ENCODE peak calls at places on chromosome 10, in five cellular contexts. One of them, this sample, is unnamed.

GRCh38 chr10:44511601-44512000 is 126.7 kb upstream of the CXCL12 start:
- DNase-seq in CD8-positive, alpha-beta memory T cell: no peak
- DNase-seq in stimulated activated naive B cell treated with anti-CD40 and anti-IgM and Interleukin-4, amounts not matched to agents 10 μg/mL and 1 μg/mL and 100 μg/mL, for 72 hours: no peak
- DNase-seq in cardiac septum: no peak
- DNase-seq in cardiac fibroblast: no peak
- DNase-seq in this sample: no peak

GRCh38 chr10:107163904-107164861 is at the start of gene SORCS1:
- DNase-seq in cardiac fibroblast: peak; percentile 1
- DNase-seq in CD8-positive, alpha-beta memory T cell: no peak
- DNase-seq in cardiac septum: no peak
- DNase-seq in stimulated activated naive B cell treated with anti-CD40 and anti-IgM and Interleukin-4, amounts not matched to agents 10 μg/mL and 1 μg/mL and 100 μg/mL, for 72 hours: no peak
- DNase-seq in this sample: no peak

GRCh38 chr10:15898046-15898445 is 37.7 kb upstream of the MINDY3 start:
- DNase-seq in CD8-positive, alpha-beta memory T cell: no peak
- DNase-seq in stimulated activated naive B cell treated with anti-CD40 and anti-IgM and Interleukin-4, amounts not matched to agents 10 μg/mL and 1 μg/mL and 100 μg/mL, for 72 hours: no peak
- DNase-seq in cardiac septum: no peak
- DNase-seq in cardiac fibroblast: peak; percentile 22
- DNase-seq in this sample: peak; percentile 5

GRCh38 chr10:79358811-79359210 is 11.5 kb downstream of the PPIF start:
- DNase-seq in cardiac septum: no peak
- DNase-seq in cardiac fibroblast: no peak
- DNase-seq in stimulated activated naive B cell treated with anti-CD40 and anti-IgM and Interleukin-4, amounts not matched to agents 10 μg/mL and 1 μg/mL and 100 μg/mL, for 72 hours: no peak
- DNase-seq in CD8-positive, alpha-beta memory T cell: no peak
- DNase-seq in this sample: no peak

GRCh38 chr10:86203162-86203905 is 163.3 kb downstream of the GRID1 start:
- DNase-seq in CD8-positive, alpha-beta memory T cell: no peak
- DNase-seq in cardiac septum: peak; percentile 63
- DNase-seq in stimulated activated naive B cell treated with anti-CD40 and anti-IgM and Interleukin-4, amounts not matched to agents 10 μg/mL and 1 μg/mL and 100 μg/mL, for 72 hours: no peak
- DNase-seq in cardiac fibroblast: peak; percentile 6
- DNase-seq in this sample: no peak

GRCh38 chr10:29119374-29119773 is 169.5 kb upstream of the LYZL1 start:
- DNase-seq in cardiac fibroblast: peak; percentile 21
- DNase-seq in stimulated activated naive B cell treated with anti-CD40 and anti-IgM and Interleukin-4, amounts not matched to agents 10 μg/mL and 1 μg/mL and 100 μg/mL, for 72 hours: no peak
- DNase-seq in CD8-positive, alpha-beta memory T cell: no peak
- DNase-seq in cardiac septum: no peak
- DNase-seq in this sample: no peak

GRCh38 chr10:118272090-118272775 is 69.9 kb downstream of the FAM204A start:
- DNase-seq in CD8-positive, alpha-beta memory T cell: no peak
- DNase-seq in cardiac septum: no peak
- DNase-seq in cardiac fibroblast: peak; percentile 13
- DNase-seq in stimulated activated naive B cell treated with anti-CD40 and anti-IgM and Interleukin-4, amounts not matched to agents 10 μg/mL and 1 μg/mL and 100 μg/mL, for 72 hours: no peak
- DNase-seq in this sample: no peak

GRCh38 chr10:24480447-24480846 is 243.2 kb downstream of the ARHGAP21 start:
- DNase-seq in CD8-positive, alpha-beta memory T cell: no peak
- DNase-seq in cardiac fibroblast: no peak
- DNase-seq in cardiac septum: no peak
- DNase-seq in stimulated activated naive B cell treated with anti-CD40 and anti-IgM and Interleukin-4, amounts not matched to agents 10 μg/mL and 1 μg/mL and 100 μg/mL, for 72 hours: no peak
- DNase-seq in this sample: no peak

GRCh38 chr10:62053860-62054259 is 152.4 kb downstream of the ARID5B start:
- DNase-seq in CD8-positive, alpha-beta memory T cell: no peak
- DNase-seq in stimulated activated naive B cell treated with anti-CD40 and anti-IgM and Interleukin-4, amounts not matched to agents 10 μg/mL and 1 μg/mL and 100 μg/mL, for 72 hours: no peak
- DNase-seq in cardiac fibroblast: no peak
- DNase-seq in cardiac septum: no peak
- DNase-seq in this sample: no peak

GRCh38 chr10:34528320-34528719 is 286.8 kb downstream of the PARD3 start:
- DNase-seq in CD8-positive, alpha-beta memory T cell: no peak
- DNase-seq in cardiac fibroblast: peak; percentile 95
- DNase-seq in stimulated activated naive B cell treated with anti-CD40 and anti-IgM and Interleukin-4, amounts not matched to agents 10 μg/mL and 1 μg/mL and 100 μg/mL, for 72 hours: no peak
- DNase-seq in cardiac septum: no peak
- DNase-seq in this sample: peak; percentile 95

GRCh38 chr10:59173414-59173813 is 3.0 kb upstream of the PHYHIPL start:
- DNase-seq in cardiac septum: no peak
- DNase-seq in stimulated activated naive B cell treated with anti-CD40 and anti-IgM and Interleukin-4, amounts not matched to agents 10 μg/mL and 1 μg/mL and 100 μg/mL, for 72 hours: no peak
- DNase-seq in cardiac fibroblast: no peak
- DNase-seq in CD8-positive, alpha-beta memory T cell: no peak
- DNase-seq in this sample: no peak

GRCh38 chr10:19915816-19916215 is 99.6 kb downstream of the PLXDC2 start:
- DNase-seq in cardiac septum: no peak
- DNase-seq in stimulated activated naive B cell treated with anti-CD40 and anti-IgM and Interleukin-4, amounts not matched to agents 10 μg/mL and 1 μg/mL and 100 μg/mL, for 72 hours: no peak
- DNase-seq in CD8-positive, alpha-beta memory T cell: no peak
- DNase-seq in cardiac fibroblast: no peak
- DNase-seq in this sample: no peak

GRCh38 chr10:90800232-90800796 is 57.5 kb downstream of the HTR7 start:
- DNase-seq in stimulated activated naive B cell treated with anti-CD40 and anti-IgM and Interleukin-4, amounts not matched to agents 10 μg/mL and 1 μg/mL and 100 μg/mL, for 72 hours: no peak
- DNase-seq in CD8-positive, alpha-beta memory T cell: no peak
- DNase-seq in cardiac fibroblast: no peak
- DNase-seq in cardiac septum: no peak
- DNase-seq in this sample: no peak

GRCh38 chr10:86244995-86245394 is 121.6 kb downstream of the GRID1 start:
- DNase-seq in cardiac septum: no peak
- DNase-seq in cardiac fibroblast: no peak
- DNase-seq in stimulated activated naive B cell treated with anti-CD40 and anti-IgM and Interleukin-4, amounts not matched to agents 10 μg/mL and 1 μg/mL and 100 μg/mL, for 72 hours: no peak
- DNase-seq in CD8-positive, alpha-beta memory T cell: no peak
- DNase-seq in this sample: no peak

GRCh38 chr10:18949391-18949790 is 99.2 kb upstream of the MALRD1 start:
- DNase-seq in cardiac septum: no peak
- DNase-seq in stimulated activated naive B cell treated with anti-CD40 and anti-IgM and Interleukin-4, amounts not matched to agents 10 μg/mL and 1 μg/mL and 100 μg/mL, for 72 hours: no peak
- DNase-seq in CD8-positive, alpha-beta memory T cell: no peak
- DNase-seq in cardiac fibroblast: no peak
- DNase-seq in this sample: no peak

GRCh38 chr10:74787457-74787856 is 38.9 kb upstream of the KAT6B start:
- DNase-seq in cardiac septum: no peak
- DNase-seq in cardiac fibroblast: no peak
- DNase-seq in stimulated activated naive B cell treated with anti-CD40 and anti-IgM and Interleukin-4, amounts not matched to agents 10 μg/mL and 1 μg/mL and 100 μg/mL, for 72 hours: no peak
- DNase-seq in CD8-positive, alpha-beta memory T cell: no peak
- DNase-seq in this sample: no peak

GRCh38 chr10:101303087-101303753 is 50.7 kb upstream of the BTRC start:
- DNase-seq in cardiac fibroblast: no peak
- DNase-seq in stimulated activated naive B cell treated with anti-CD40 and anti-IgM and Interleukin-4, amounts not matched to agents 10 μg/mL and 1 μg/mL and 100 μg/mL, for 72 hours: no peak
- DNase-seq in CD8-positive, alpha-beta memory T cell: no peak
- DNase-seq in cardiac septum: no peak
- DNase-seq in this sample: no peak

GRCh38 chr10:4352566-4352961 is 473.4 kb upstream of the AKR1E2 start:
- DNase-seq in stimulated activated naive B cell treated with anti-CD40 and anti-IgM and Interleukin-4, amounts not matched to agents 10 μg/mL and 1 μg/mL and 100 μg/mL, for 72 hours: no peak
- DNase-seq in CD8-positive, alpha-beta memory T cell: no peak
- DNase-seq in cardiac fibroblast: peak; percentile 79
- DNase-seq in cardiac septum: no peak
- DNase-seq in this sample: no peak

GRCh38 chr10:123367181-123367580 is 213.0 kb downstream of the BUB3 start:
- DNase-seq in CD8-positive, alpha-beta memory T cell: no peak
- DNase-seq in cardiac fibroblast: no peak
- DNase-seq in cardiac septum: no peak
- DNase-seq in stimulated activated naive B cell treated with anti-CD40 and anti-IgM and Interleukin-4, amounts not matched to agents 10 μg/mL and 1 μg/mL and 100 μg/mL, for 72 hours: no peak
- DNase-seq in this sample: no peak